ENCODE peak calls at places on chromosomes 12 and 14, in six cellular contexts. M, Q, C, B, H and E are unnamed samples.

GRCh38 chr14:103803661-103804060 is 43.7 kb downstream of the PPP1R13B start:
- ATAC-seq in C (no peak), H (no peak), B (no peak), Q (no peak), M (no peak), E (peak)

GRCh38 chr12:31752450-31752849 is 23.6 kb upstream of the AMN1 start:
- ATAC-seq in H (no peak), Q (no peak), C (peak), B (peak), M (no peak), E (no peak)

GRCh38 chr12:65533177-65533883 is 254.8 kb downstream of the MSRB3 start:
- ATAC-seq in M (no peak), Q (no peak), C (peak), B (no peak), H (no peak), E (no peak)

GRCh38 chr14:21268612-21269251 is 510 bp downstream of the HNRNPC start:
- ATAC-seq in C (no peak), M (no peak), H (no peak), B (peak), Q (peak), E (no peak)

GRCh38 chr14:93528884-93529558 is 98.3 kb downstream of the UNC79 start:
- ATAC-seq in Q (no peak), B (no peak), C (no peak), H (no peak), M (no peak), E (no peak)

GRCh38 chr14:97644365-97644764 is 847.2 kb downstream of the VRK1 start:
- ATAC-seq in H (no peak), Q (no peak), C (no peak), B (no peak), M (no peak), E (no peak)

GRCh38 chr12:127327986-127328385 is 939.0 kb upstream of the TMEM132C start:
- ATAC-seq in Q (no peak), C (no peak), H (no peak), M (no peak), B (no peak), E (no peak)

GRCh38 chr12:91777268-91777997 is 368.2 kb downstream of the BTG1 start:
- ATAC-seq in B (no peak), Q (peak), C (no peak), M (peak), H (peak), E (peak)

GRCh38 chr14:75837151-75837787 is 144.5 kb downstream of the TGFB3 start:
- ATAC-seq in C (no peak), B (no peak), H (no peak), Q (no peak), M (no peak), E (no peak)

GRCh38 chr12:71772728-71773127 is 18.1 kb downstream of the RAB21 start:
- ATAC-seq in C (no peak), M (no peak), H (no peak), Q (no peak), B (no peak), E (no peak)

GRCh38 chr14:96978525-96979272 is 181.5 kb downstream of the VRK1 start:
- ATAC-seq in M (no peak), H (no peak), C (no peak), B (no peak), Q (no peak), E (no peak)

GRCh38 chr14:60165547-60165876 is 314 bp upstream of the DHRS7 start:
- ATAC-seq in Q (no peak), M (no peak), H (peak), C (no peak), B (no peak), E (no peak)

GRCh38 chr12:3378655-3379054 is 112.3 kb upstream of the PRMT8 start:
- ATAC-seq in Q (no peak), M (no peak), B (no peak), H (no peak), C (no peak), E (no peak)

GRCh38 chr14:68160779-68161546 is 341.4 kb downstream of the RAD51B start:
- ATAC-seq in C (no peak), Q (no peak), M (no peak), B (no peak), H (no peak), E (peak)

GRCh38 chr12:132366341-132366861 is 37.0 kb upstream of the GALNT9 start:
- ATAC-seq in C (no peak), M (no peak), B (no peak), Q (no peak), H (no peak), E (no peak)

GRCh38 chr14:80136358-80136757 is 74.9 kb downstream of the DIO2 start:
- ATAC-seq in C (no peak), Q (no peak), M (no peak), H (no peak), B (no peak), E (peak)

GRCh38 chr12:131783915-131784541 is 44.2 kb upstream of the MMP17 start:
- ATAC-seq in Q (peak), B (peak), C (no peak), M (no peak), H (no peak), E (peak)

GRCh38 chr12:77685112-77685511 is 145.6 kb upstream of the NAV3 start:
- ATAC-seq in Q (no peak), B (peak), C (peak), H (no peak), M (no peak), E (peak)

GRCh38 chr12:51323317-51323960 is 535 bp downstream of the BIN2 start:
- ATAC-seq in C (no peak), B (no peak), H (peak), Q (no peak), M (peak), E (no peak)

GRCh38 chr14:53190938-53191337 is 37.8 kb upstream of the DDHD1 start:
- ATAC-seq in M (peak), B (no peak), C (peak), Q (no peak), H (peak), E (peak)

GRCh38 chr12:15599266-15600037 is 189.7 kb downstream of the EPS8 start:
- ATAC-seq in C (peak), M (no peak), Q (no peak), B (peak), H (no peak), E (no peak)

GRCh38 chr14:83433618-83434017 is 1900.0 kb upstream of the SEL1L start:
- ATAC-seq in C (no peak), Q (no peak), B (no peak), H (no peak), M (no peak), E (no peak)

GRCh38 chr12:123077298-123078113 is 73.4 kb downstream of the PITPNM2 start:
- ATAC-seq in Q (no peak), B (peak), H (no peak), C (no peak), M (no peak), E (no peak)

GRCh38 chr14:68822132-68822651 is 29.3 kb upstream of the ZFP36L1 start:
- ATAC-seq in B (no peak), H (no peak), Q (peak), C (no peak), M (peak), E (peak)

GRCh38 chr12:65487679-65488078 is 209.2 kb downstream of the MSRB3 start:
- ATAC-seq in C (no peak), H (no peak), Q (no peak), M (no peak), B (no peak), E (peak)

GRCh38 chr12:64733857-64734256 is 25.3 kb downstream of the GNS start:
- ATAC-seq in B (peak), M (no peak), Q (no peak), H (no peak), C (no peak), E (peak)

GRCh38 chr14:81329640-81330385 is 70.3 kb downstream of the STON2 start:
- ATAC-seq in M (no peak), Q (no peak), B (no peak), H (no peak), C (no peak), E (peak)

GRCh38 chr12:113159937-113160336 is 10.4 kb downstream of the CFAP73 start:
- ATAC-seq in H (no peak), Q (no peak), M (no peak), C (no peak), B (no peak), E (no peak)

GRCh38 chr12:550473-551260 is 90.9 kb downstream of the B4GALNT3 start:
- ATAC-seq in C (no peak), B (peak), Q (no peak), H (no peak), M (no peak), E (no peak)

GRCh38 chr12:10339441-10339840 is 31.8 kb downstream of the KLRD1 start:
- ATAC-seq in B (no peak), M (no peak), H (no peak), C (no peak), Q (no peak), E (no peak)

GRCh38 chr12:29564925-29565324 is 67.4 kb upstream of the OVCH1 start:
- ATAC-seq in H (no peak), B (no peak), M (no peak), C (no peak), Q (no peak), E (no peak)